ENCODE peak calls at places on chromosomes 11 and 22, in eight cellular contexts. X is HL-60, F is stomach, V is endothelial cell of umbilical vein, C is HepG2, O is SK-N-SH, Z is K562, Q is suprapubic skin. T is an unnamed sample.

GRCh38 chr11:35321532-35322320 is 97.6 kb downstream of the SLC1A2 start:
- DNase-seq in X (no peak), F (no peak), V (no peak), C (no peak), O (no peak), Z (no peak), Q (no peak), T (no peak)

GRCh38 chr22:33105501-33105911 is 47.3 kb upstream of the SYN3 start:
- DNase-seq in X (no peak), F (no peak), V (no peak), C (no peak), O (no peak), Z (no peak), Q (no peak), T (no peak)

GRCh38 chr11:134140961-134141490 is 72.2 kb downstream of the JAM3 start:
- DNase-seq in X (no peak), F (no peak), V (no peak), C (no peak), O (no peak), Z (no peak), Q (no peak), T (no peak)

GRCh38 chr22:39908737-39909136 is 7.9 kb downstream of the GRAP2 start:
- DNase-seq in X (no peak), F (no peak), V (no peak), C (no peak), O (no peak), Z (peak), Q (no peak), T (no peak)

GRCh38 chr11:29312817-29313216 is 704.0 kb downstream of the KCNA4 start:
- DNase-seq in X (no peak), F (no peak), V (no peak), C (no peak), O (no peak), Z (no peak), Q (no peak), T (no peak)

GRCh38 chr11:61567286-61568061 is 13.4 kb downstream of the SYT7 start:
- DNase-seq in X (peak), F (peak), V (peak), C (peak), O (peak), Z (peak), Q (peak), T (peak)

GRCh38 chr11:126072141-126072741 is 9.6 kb upstream of the CDON start:
- DNase-seq in X (no peak), F (no peak), V (no peak), C (peak), O (no peak), Z (no peak), Q (no peak), T (no peak)

GRCh38 chr11:114091791-114092397 is 32.4 kb downstream of the ZBTB16 start:
- DNase-seq in X (no peak), F (no peak), V (peak), C (peak), O (no peak), Z (no peak), Q (no peak), T (no peak)

GRCh38 chr22:42334875-42335512 is 64.5 kb upstream of the TCF20 start:
- DNase-seq in X (no peak), F (no peak), V (no peak), C (no peak), O (no peak), Z (no peak), Q (no peak), T (no peak)

GRCh38 chr11:27699926-27700350 is 317 bp downstream of the BDNF start:
- DNase-seq in X (no peak), F (no peak), V (no peak), C (no peak), O (no peak), Z (no peak), Q (no peak), T (no peak)

GRCh38 chr11:98793276-98793675 is 227.5 kb upstream of the CNTN5 start:
- DNase-seq in X (no peak), F (no peak), V (no peak), C (no peak), O (no peak), Z (no peak), Q (no peak), T (no peak)

GRCh38 chr11:119791047-119791446 is 62.0 kb upstream of the NECTIN1 start:
- DNase-seq in X (no peak), F (no peak), V (no peak), C (no peak), O (no peak), Z (no peak), Q (no peak), T (no peak)

GRCh38 chr22:30210235-30210831 is 36.2 kb downstream of the LIF start:
- DNase-seq in X (no peak), F (peak), V (no peak), C (peak), O (peak), Z (no peak), Q (peak), T (no peak)

GRCh38 chr22:37735054-37735453 is 38.2 kb downstream of the TRIOBP start:
- DNase-seq in X (no peak), F (peak), V (no peak), C (peak), O (peak), Z (peak), Q (no peak), T (no peak)

GRCh38 chr11:13784848-13785247 is 116.4 kb downstream of the FAR1 start:
- DNase-seq in X (no peak), F (no peak), V (no peak), C (no peak), O (no peak), Z (no peak), Q (no peak), T (peak)

GRCh38 chr11:116931206-116931953 is 94.0 kb upstream of the APOA1 start:
- DNase-seq in X (no peak), F (no peak), V (peak), C (no peak), O (no peak), Z (no peak), Q (no peak), T (no peak)

DNA sequence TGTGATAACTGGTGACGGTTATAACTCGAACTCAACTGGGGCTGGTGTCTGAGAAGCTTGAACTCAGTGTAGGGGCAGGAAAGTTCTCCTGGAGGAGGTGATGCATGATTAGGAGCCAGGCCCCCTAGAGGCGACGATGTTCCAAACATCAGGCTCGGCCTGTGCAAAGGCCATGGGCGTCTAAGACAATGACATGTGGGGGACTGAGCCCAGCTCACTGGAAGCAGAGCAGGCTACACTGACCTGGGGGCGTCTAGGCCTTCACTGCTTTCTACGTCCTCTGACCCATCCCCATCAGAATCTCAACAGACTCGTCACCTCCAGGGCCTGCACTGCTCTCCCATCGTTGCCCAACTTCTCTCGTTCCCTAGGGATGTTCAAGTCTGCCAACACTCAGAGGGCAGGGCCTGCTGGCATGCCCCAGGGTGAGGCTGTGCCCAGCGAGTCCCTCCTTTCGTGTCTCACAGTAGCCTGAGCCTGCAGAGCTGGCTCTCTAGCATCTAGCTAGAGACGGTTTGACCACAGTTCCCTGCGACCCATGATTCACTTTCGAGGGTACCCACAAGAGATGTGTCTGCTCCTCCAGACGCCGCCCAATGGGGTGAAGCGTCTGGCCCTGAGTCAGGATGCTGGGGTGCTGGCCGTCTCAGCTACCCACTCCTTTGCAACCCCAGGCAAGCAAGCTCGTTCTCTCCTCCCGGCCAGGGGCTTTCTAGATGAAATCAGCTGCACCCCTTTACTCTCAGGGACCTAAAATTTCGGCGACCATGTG is 1.1 kb upstream of the ATG16L2 start:
- DNase-seq in X (peak), F (peak), V (peak), C (peak), O (peak), Z (peak), Q (no peak), T (no peak)
- TF ChIP-seq POLR2AphosphoS5 in X (no peak), F (no peak), V (peak), C (no peak), O (no peak), Z (no peak), Q (no peak), T (peak)

DNA sequence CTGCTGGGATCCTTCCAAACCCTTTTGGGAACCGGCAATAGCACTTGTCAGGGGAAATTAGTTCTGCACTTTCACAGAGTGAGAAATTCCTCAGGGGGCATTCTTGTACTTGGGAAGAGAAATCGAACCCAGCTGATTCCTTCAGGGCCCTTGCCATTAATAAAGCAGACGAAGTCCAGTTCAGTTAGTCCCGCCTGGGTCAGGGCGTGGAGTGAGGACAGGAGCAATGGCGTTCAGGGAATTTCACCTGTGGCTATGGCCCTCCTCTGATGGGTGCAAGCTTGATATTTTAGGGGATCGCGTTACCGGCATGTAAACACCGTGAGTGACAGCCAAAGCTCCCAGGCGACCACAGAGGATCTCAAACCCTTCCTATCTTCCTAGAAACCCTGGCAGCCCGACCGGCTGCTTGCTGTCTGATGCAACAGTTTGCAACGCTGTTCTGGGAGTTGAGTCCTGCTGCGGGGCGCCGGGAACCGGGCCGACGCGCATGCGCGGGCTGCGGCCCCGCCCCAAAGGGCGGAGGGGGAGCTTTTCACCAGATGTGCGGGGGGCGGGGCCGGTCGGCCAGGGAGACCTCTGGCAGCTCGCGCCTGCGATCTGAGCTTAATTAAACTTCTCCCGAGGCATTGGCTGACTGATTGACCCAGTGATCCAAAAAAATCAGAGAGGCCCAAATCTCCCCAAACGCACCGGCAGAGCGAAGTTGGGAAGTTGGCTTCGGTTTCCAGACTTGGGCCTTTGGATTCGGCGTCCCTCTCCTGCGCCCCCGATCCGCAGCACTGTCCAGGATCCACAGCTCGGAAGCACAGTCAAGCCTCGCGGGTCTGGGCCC is 34.3 kb upstream of the CREB3L1 start:
- DNase-seq in X (peak), F (peak), V (peak), C (peak), O (peak), Z (peak), Q (peak), T (peak)
- TF ChIP-seq CTCF in X (no peak), F (no peak), V (no peak), C (no peak), O (no peak), Z (no peak), Q (no peak), T (peak)

DNA sequence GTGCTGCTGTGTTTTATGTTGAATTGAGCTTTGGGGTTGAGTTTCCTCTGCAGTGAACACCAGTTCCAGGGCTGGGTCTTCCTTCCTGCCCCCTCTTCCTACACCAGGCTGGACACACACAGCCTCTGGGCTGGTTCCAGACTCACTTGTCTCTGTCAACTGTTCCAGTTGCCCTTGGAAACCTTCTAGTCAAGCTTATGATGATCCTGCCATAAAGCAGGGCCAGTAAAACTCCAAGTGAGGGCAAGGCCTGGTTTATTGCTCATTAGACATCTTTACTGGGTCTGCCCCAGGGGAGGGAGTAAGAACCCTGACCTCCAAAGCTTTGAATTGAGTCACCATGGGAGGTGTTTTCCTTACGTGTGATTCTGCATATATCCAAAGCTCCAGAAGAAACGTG is 61.1 kb downstream of the KIAA1671 start:
- DNase-seq in X (no peak), F (no peak), V (peak), C (no peak), O (no peak), Z (no peak), Q (no peak), T (no peak)
- TF ChIP-seq POLR2AphosphoS5 in X (no peak), F (no peak), V (no peak), C (no peak), O (no peak), Z (no peak), Q (no peak), T (no peak)

GRCh38 chr11:19658344-19658743 is 54.3 kb upstream of the NAV2 start:
- DNase-seq in X (no peak), F (no peak), V (no peak), C (no peak), O (no peak), Z (no peak), Q (no peak), T (no peak)
- TF ChIP-seq CTCF in X (no peak), F (peak), V (peak), C (no peak), O (peak), Z (no peak), Q (no peak), T (no peak)

GRCh38 chr11:73285721-73286120 is 13.6 kb downstream of the P2RY6 start:
- DNase-seq in X (no peak), F (no peak), V (no peak), C (no peak), O (no peak), Z (no peak), Q (no peak), T (no peak)

GRCh38 chr11:73288197-73288872 is 16.2 kb downstream of the P2RY6 start:
- DNase-seq in X (peak), F (no peak), V (no peak), C (no peak), O (no peak), Z (no peak), Q (no peak), T (no peak)

GRCh38 chr11:73284106-73284505 is 12.0 kb downstream of the P2RY6 start:
- DNase-seq in X (no peak), F (no peak), V (no peak), C (no peak), O (no peak), Z (no peak), Q (no peak), T (no peak)

GRCh38 chr11:73287400-73288101 is 15.4 kb downstream of the P2RY6 start:
- DNase-seq in X (no peak), F (no peak), V (no peak), C (no peak), O (no peak), Z (peak), Q (no peak), T (no peak)

GRCh38 chr11:73286240-73286810 is 14.2 kb downstream of the P2RY6 start:
- DNase-seq in X (no peak), F (no peak), V (no peak), C (no peak), O (no peak), Z (no peak), Q (no peak), T (no peak)
- TF ChIP-seq POLR2AphosphoS5 in X (no peak), F (no peak), V (no peak), C (no peak), O (no peak), Z (no peak), Q (no peak), T (no peak)

GRCh38 chr11:44950625-44951472 is at the start of gene TP53I11:
- DNase-seq in X (no peak), F (peak), V (peak), C (no peak), O (peak), Z (peak), Q (peak), T (no peak)
- TF ChIP-seq CTCF in X (peak), F (peak), V (peak), C (no peak), O (peak), Z (peak), Q (peak), T (peak)

GRCh38 chr11:45741032-45741431 is 63.9 kb upstream of the SLC35C1 start:
- DNase-seq in X (no peak), F (no peak), V (no peak), C (no peak), O (no peak), Z (no peak), Q (no peak), T (no peak)

GRCh38 chr11:45739866-45740265 is 65.1 kb upstream of the SLC35C1 start:
- DNase-seq in X (no peak), F (no peak), V (no peak), C (no peak), O (no peak), Z (no peak), Q (no peak), T (no peak)

GRCh38 chr11:45737056-45737455 is 67.9 kb upstream of the SLC35C1 start:
- DNase-seq in X (no peak), F (no peak), V (no peak), C (no peak), O (no peak), Z (no peak), Q (no peak), T (no peak)

GRCh38 chr11:45732343-45732742 is 66.9 kb upstream of the CHST1 start:
- DNase-seq in X (no peak), F (no peak), V (no peak), C (no peak), O (no peak), Z (no peak), Q (no peak), T (no peak)

GRCh38 chr11:45736424-45736823 is 68.5 kb upstream of the SLC35C1 start:
- DNase-seq in X (peak), F (no peak), V (no peak), C (peak), O (no peak), Z (no peak), Q (no peak), T (no peak)
- TF ChIP-seq POLR2AphosphoS5 in X (no peak), F (no peak), V (no peak), C (no peak), O (no peak), Z (no peak), Q (peak), T (peak)

GRCh38 chr11:74487875-74488274 is 5.6 kb downstream of the LIPT2 start:
- DNase-seq in X (no peak), F (no peak), V (no peak), C (peak), O (no peak), Z (no peak), Q (no peak), T (no peak)
- TF ChIP-seq CTCF in X (peak), F (no peak), V (peak), C (peak), O (peak), Z (peak), Q (no peak), T (no peak)

DNA sequence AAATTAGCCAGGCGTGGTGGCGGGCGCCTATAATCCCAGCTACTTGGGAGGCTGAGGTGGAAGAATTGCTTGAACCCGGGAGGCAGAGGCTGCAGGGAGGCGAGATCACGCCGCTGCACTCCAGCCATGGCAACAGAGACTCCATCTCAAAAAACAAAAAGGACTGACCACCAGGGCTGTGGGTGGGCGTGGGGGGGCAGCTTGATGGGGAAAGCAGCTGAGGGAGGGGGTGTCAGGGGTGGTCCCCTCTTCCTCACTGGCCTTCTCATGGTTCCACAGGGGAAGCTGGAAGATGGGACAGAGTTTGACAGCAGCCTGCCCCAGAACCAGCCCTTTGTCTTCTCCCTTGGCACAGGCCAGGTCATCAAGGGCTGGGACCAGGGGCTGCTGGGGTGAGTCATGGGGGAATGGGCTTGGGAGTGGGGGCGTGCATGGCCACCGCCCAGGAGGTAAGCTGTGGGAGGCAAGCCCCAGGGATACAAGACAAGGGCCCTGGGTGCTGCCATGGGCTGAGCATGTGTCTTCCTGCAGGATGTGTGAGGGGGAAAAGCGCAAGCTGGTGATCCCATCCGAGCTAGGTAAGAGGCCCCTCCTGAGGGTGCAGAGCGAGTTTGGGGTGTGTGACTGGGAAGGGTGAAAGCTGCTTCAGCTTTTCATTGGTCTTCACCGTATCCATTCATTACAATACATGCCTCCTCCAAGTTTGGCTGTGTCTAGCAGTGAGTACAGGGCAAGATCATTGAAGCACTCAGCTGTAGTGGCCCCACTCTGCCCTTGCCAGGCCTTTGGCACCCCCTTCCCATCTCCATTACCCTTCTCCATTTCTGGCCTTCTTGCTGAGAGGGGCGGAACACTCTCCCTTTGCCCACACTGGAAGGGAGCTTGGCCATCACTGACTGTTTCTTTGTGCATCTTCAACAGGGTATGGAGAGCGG is 2.3 kb downstream of the FKBP2 start:
- DNase-seq in X (no peak), F (no peak), V (no peak), C (no peak), O (no peak), Z (no peak), Q (no peak), T (no peak)
- TF ChIP-seq POLR2AphosphoS5 in X (peak), F (no peak), V (peak), C (peak), O (no peak), Z (peak), Q (no peak), T (no peak)

T was measured in esophagus muscularis mucosa.